ENCODE peak calls at places on chromosomes 5 and 9, in eight cellular contexts. K is NCI-H460; H is transverse colon; W is IMR-90; M is SK-MEL-5; S is fibroblast of mammary gland; P is NCI-H345; L is activated CD4-positive, CD25-positive, alpha-beta regulatory T cell treated with anti-CD3 and anti-CD28 coated beads, Interleukin-2, amount 50 U/mL, for 72 hours. I is an unnamed sample.

GRCh38 chr9:133704711-133705181 is 33.4 kb downstream of the SARDH start:
- DNase-seq in K (no peak), H (no peak), W (no peak), M (no peak), S (no peak), P (no peak), L (peak; percentile 21), I (no peak)

GRCh38 chr5:174191076-174191475 is 145.6 kb downstream of the NSG2 start:
- DNase-seq in K (no peak), H (no peak), W (no peak), M (no peak), S (no peak), P (no peak), L (no peak), I (no peak)

GRCh38 chr9:89387970-89388867 is 69.9 kb downstream of the SECISBP2 start:
- DNase-seq in K (peak; percentile 32), H (peak; percentile 37), W (peak; percentile 82), M (no peak), S (peak; percentile 93), P (no peak), L (no peak), I (peak; percentile 98)

GRCh38 chr9:129326061-129327005 is 148.3 kb upstream of the IER5L start:
- DNase-seq in K (no peak), H (no peak), W (no peak), M (no peak), S (no peak), P (no peak), L (no peak), I (no peak)

GRCh38 chr5:1514027-1514818 is 9.5 kb downstream of the LPCAT1 start:
- DNase-seq in K (no peak), H (peak; percentile 4), W (no peak), M (no peak), S (no peak), P (no peak), L (peak; percentile 14), I (no peak)

GRCh38 chr5:98296426-98296825 is 477.0 kb upstream of the RGMB start:
- DNase-seq in K (no peak), H (no peak), W (peak; percentile 79), M (no peak), S (peak; percentile 65), P (no peak), L (no peak), I (peak; percentile 63)

GRCh38 chr5:138177936-138178515 is 404 bp downstream of the BRD8 start:
- DNase-seq in K (peak; percentile 15), H (peak; percentile 39), W (peak; percentile 18), M (peak; percentile 42), S (peak; percentile 37), P (peak; percentile 49), L (peak; percentile 38), I (peak; percentile 30)

GRCh38 chr5:9895305-9895650 is 265.1 kb upstream of the TAS2R1 start:
- DNase-seq in K (no peak), H (no peak), W (no peak), M (no peak), S (no peak), P (no peak), L (no peak), I (no peak)